ENCODE peak calls at places on chromosome 11, in ten cellular contexts. E is mammary epithelial cell, S is HL-60, W is aorta, Q is sigmoid colon, H is IMR-90, L is brain microvascular endothelial cell, M is HCT116, Z is PC-3, D is PC-9. T is an unnamed sample.

GRCh38 chr11:75371930-75372876 is 20.7 kb upstream of the ARRB1 start:
- DNase-seq in Q (no peak), Z (peak; percentile 97), D (peak; percentile 95), S (no peak), W (peak; percentile 16), M (no peak), E (no peak), L (no peak), H (no peak), T (no peak)

GRCh38 chr11:71241721-71242259 is 10.6 kb downstream of the SHANK2 start:
- DNase-seq in S (no peak), L (no peak), M (no peak), H (no peak), E (no peak), Z (no peak), D (no peak), W (peak; percentile 47), Q (peak; percentile 49), T (no peak)

GRCh38 chr11:1756791-1757771 is 6.6 kb downstream of the CTSD start:
- DNase-seq in H (no peak), L (no peak), M (no peak), S (no peak), Z (no peak), E (no peak), D (no peak), Q (no peak), W (peak; percentile 73), T (peak; percentile 36)

GRCh38 chr11:91421586-91421985 is 803.0 kb upstream of the FAT3 start:
- DNase-seq in S (no peak), D (no peak), Z (no peak), Q (no peak), H (no peak), L (no peak), W (no peak), M (no peak), E (no peak), T (no peak)

GRCh38 chr11:87879118-87879517 is 296.1 kb downstream of the RAB38 start:
- DNase-seq in S (no peak), L (peak; percentile 43), D (no peak), W (no peak), M (no peak), H (no peak), Q (no peak), Z (peak; percentile 63), E (no peak), T (no peak)

GRCh38 chr11:129930306-129930705 is 34.9 kb upstream of the NFRKB start:
- DNase-seq in E (peak; percentile 76), Q (no peak), S (peak; percentile 29), Z (peak; percentile 93), M (no peak), H (peak; percentile 33), L (peak; percentile 11), D (peak; percentile 89), W (no peak), T (peak; percentile 46)

GRCh38 chr11:134980819-134981710 is 569.0 kb upstream of the B3GAT1 start:
- DNase-seq in H (no peak), E (no peak), S (no peak), W (no peak), Z (no peak), L (no peak), M (no peak), Q (no peak), D (no peak), T (no peak)

GRCh38 chr11:19026862-19027261 is 33.7 kb downstream of the MRGPRX2 start:
- DNase-seq in Q (no peak), E (no peak), H (no peak), L (no peak), Z (no peak), M (no peak), S (no peak), W (no peak), D (no peak), T (no peak)

GRCh38 chr11:67404515-67405195 is 772 bp downstream of the TBC1D10C start:
- DNase-seq in S (peak; percentile 57), L (no peak), D (no peak), E (no peak), H (no peak), W (no peak), M (no peak), Q (no peak), Z (no peak), T (no peak)
- H3K4me3 ChIP-seq in S (peak overlapping the region; percentile 58), L (no peak overlapping the region), D (no peak overlapping the region), E (no peak overlapping the region), H (no peak overlapping the region), W (no peak overlapping the region), M (no peak overlapping the region), Q (no peak overlapping the region), Z (no peak overlapping the region), T (no peak overlapping the region)

GRCh38 chr11:63838682-63839507 is at the start of gene MARK2:
- DNase-seq in H (peak; percentile 96), Z (peak; percentile 99), E (peak; percentile 96), W (peak; percentile 100), L (peak; percentile 95), M (peak; percentile 97), S (peak; percentile 96), Q (peak; percentile 99), D (peak; percentile 96), T (peak; percentile 97)

GRCh38 chr11:63843042-63843441 is 4.1 kb downstream of the MARK2 start:
- DNase-seq in D (no peak), E (no peak), Q (no peak), S (no peak), W (peak; percentile 46), H (peak; percentile 32), M (no peak), Z (no peak), L (no peak), T (no peak)

GRCh38 chr11:63839508-63840355 is 822 bp downstream of the MARK2 start:
- DNase-seq in Q (peak; percentile 77), S (peak; percentile 60), E (peak; percentile 23), W (peak; percentile 80), D (no peak), M (no peak), H (no peak), L (no peak), Z (peak; percentile 44), T (peak; percentile 53)

GRCh38 chr11:63840356-63841060 is 1.6 kb downstream of the MARK2 start:
- DNase-seq in M (no peak), E (peak; percentile 19), Q (no peak), D (no peak), Z (no peak), H (no peak), S (peak; percentile 19), L (no peak), W (peak; percentile 30), T (no peak)

DNA sequence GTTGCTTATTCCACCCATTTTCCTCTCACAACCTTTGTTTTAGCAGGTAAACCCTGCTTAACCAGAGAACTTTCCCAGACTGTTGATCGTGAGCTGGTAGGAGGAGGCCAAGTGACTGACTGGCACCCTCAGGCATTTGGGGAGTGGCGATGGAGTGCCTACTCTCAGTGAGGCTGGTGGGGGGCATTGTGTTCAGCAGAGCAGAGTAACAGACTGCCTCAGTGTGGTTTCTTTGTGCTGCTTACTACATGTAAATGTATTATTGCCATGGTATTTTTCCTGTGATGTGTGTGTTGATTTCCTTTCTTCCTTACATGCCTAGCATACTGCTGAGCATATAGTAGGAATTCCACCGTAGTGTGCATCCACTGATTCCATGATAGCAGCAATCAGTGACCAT is 2.6 kb downstream of the MARK2 start:
- DNase-seq in H (peak; percentile 22), S (no peak), W (peak; percentile 77), L (no peak), D (peak; percentile 84), M (no peak), Q (no peak), E (peak; percentile 71), Z (peak; percentile 80), T (peak; percentile 78)
- H3K27ac ChIP-seq in H (peak overlapping the region; percentile 2), S (no peak overlapping the region), W (no peak overlapping the region), L (no peak overlapping the region), D (peak overlapping the region; percentile 55), M (no peak overlapping the region), Q (peak overlapping the region; percentile 92), E (peak overlapping the region; percentile 52), Z (peak overlapping the region; percentile 5), T (peak overlapping the region; percentile 97)

GRCh38 chr11:66345316-66345649 is 379 bp upstream of the BRMS1 start:
- DNase-seq in L (no peak), Q (no peak), D (no peak), E (no peak), S (no peak), Z (no peak), H (no peak), W (no peak), M (no peak), T (no peak)

GRCh38 chr11:66346476-66347424 is 679 bp downstream of the B4GAT1 start:
- DNase-seq in Q (no peak), E (peak; percentile 16), W (no peak), L (no peak), H (no peak), M (no peak), D (no peak), S (no peak), Z (no peak), T (peak; percentile 83)

GRCh38 chr11:66344550-66345315 is at the start of gene BRMS1:
- DNase-seq in W (peak; percentile 100), D (peak; percentile 94), Q (peak; percentile 99), S (peak; percentile 98), H (peak; percentile 97), Z (peak; percentile 99), M (peak; percentile 95), E (peak; percentile 94), L (peak; percentile 98), T (peak; percentile 100)

GRCh38 chr11:66347425-66348276 is at the start of gene B4GAT1:
- DNase-seq in Z (peak; percentile 98), S (peak; percentile 84), M (peak; percentile 85), L (peak; percentile 87), H (peak; percentile 93), E (peak; percentile 88), Q (peak; percentile 96), D (peak; percentile 88), W (peak; percentile 93), T (peak; percentile 90)

DNA sequence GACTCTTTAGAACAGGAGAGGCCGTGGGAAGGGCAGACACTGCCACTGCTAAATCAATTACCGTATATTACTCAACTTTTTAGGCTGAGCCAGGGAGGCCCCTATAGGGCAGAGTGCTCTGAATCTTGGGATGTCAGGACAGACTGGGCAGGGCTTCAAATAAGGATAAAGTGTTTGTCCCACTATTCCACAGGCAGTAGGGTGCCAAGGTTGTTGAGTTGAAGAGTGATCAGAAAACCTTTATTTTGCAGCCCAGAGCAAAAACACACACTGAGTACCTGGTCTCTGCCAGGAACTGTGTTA is 1.6 kb upstream of the B4GAT1 start:
- DNase-seq in Q (no peak), L (no peak), H (no peak), Z (no peak), S (no peak), M (no peak), D (no peak), W (no peak), E (no peak), T (no peak)
- H3K4me3 ChIP-seq in Q (no peak overlapping the region), L (no peak overlapping the region), H (no peak overlapping the region), Z (no peak overlapping the region), S (no peak overlapping the region), M (no peak overlapping the region), D (no peak overlapping the region), W (no peak overlapping the region), E (no peak overlapping the region), T (no peak overlapping the region)

GRCh38 chr11:7904910-7905309 is 26.2 kb downstream of the OR10A6 start:
- DNase-seq in M (no peak), D (no peak), E (peak; percentile 47), H (peak; percentile 69), Z (peak; percentile 66), L (peak; percentile 14), Q (no peak), S (no peak), W (no peak), T (no peak)

GRCh38 chr11:7905961-7906429 is 25.1 kb downstream of the OR10A6 start:
- DNase-seq in S (no peak), L (no peak), W (no peak), E (peak; percentile 73), D (peak; percentile 94), M (no peak), H (no peak), Q (no peak), Z (peak; percentile 88), T (no peak)

GRCh38 chr11:7907121-7907520 is 23.9 kb downstream of the OR10A6 start:
- DNase-seq in W (no peak), S (no peak), Z (no peak), M (no peak), H (no peak), D (no peak), L (no peak), Q (no peak), E (no peak), T (no peak)

GRCh38 chr11:7905549-7905948 is 25.5 kb downstream of the OR10A6 start:
- DNase-seq in Q (no peak), Z (no peak), E (no peak), D (no peak), H (no peak), S (no peak), W (no peak), M (no peak), L (no peak), T (no peak)

DNA sequence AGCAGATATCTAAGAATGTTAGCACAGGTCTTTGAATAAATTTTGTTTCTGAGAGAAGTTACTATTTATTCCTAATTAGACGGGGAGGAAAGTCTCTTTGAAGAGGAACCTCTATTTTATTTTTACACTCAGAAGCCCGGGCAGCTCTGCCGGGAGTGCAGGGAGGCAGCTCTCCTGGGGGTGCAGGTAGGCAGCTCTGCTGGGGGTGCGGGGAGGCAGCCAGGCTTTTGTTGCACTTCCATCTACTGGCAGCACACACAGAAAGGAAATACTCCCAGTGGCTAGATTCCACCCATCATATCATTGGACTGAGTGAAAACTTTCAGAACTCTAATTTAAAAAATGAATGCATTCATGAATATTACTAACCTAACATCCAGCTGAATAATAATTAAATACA is 24.6 kb downstream of the OR10A6 start:
- DNase-seq in M (no peak), S (no peak), D (no peak), Q (no peak), H (no peak), W (no peak), E (peak; percentile 43), Z (peak; percentile 22), L (no peak), T (no peak)
- H3K27ac ChIP-seq in M (no peak overlapping the region), S (no peak overlapping the region), D (peak overlapping the region; percentile 97), Q (no peak overlapping the region), H (peak overlapping the region; percentile 35), W (peak overlapping the region; percentile 83), E (peak overlapping the region; percentile 40), Z (peak overlapping the region; percentile 44), L (no peak overlapping the region), T (peak overlapping the region; percentile 70)

T was measured in left lung.